ENCODE peak calls at places on chromosomes 5 and 9, in four cellular contexts. O is erythroblast, Q is A549, Y is uterus. J is an unnamed sample.

GRCh38 chr5:138763037-138763778 is 10.0 kb downstream of the CTNNA1 start:
- DNase-seq in O (no peak), Y (no peak), Q (no peak), J (no peak)

GRCh38 chr5:59709346-59709821 is 184.1 kb downstream of the PDE4D start:
- DNase-seq in Y (no peak), O (no peak), Q (no peak), J (no peak)

GRCh38 chr5:80192507-80193241 is 63.2 kb downstream of the SERINC5 start:
- DNase-seq in O (no peak), Q (no peak), Y (peak), J (no peak)

GRCh38 chr9:128121466-128121810 is 6.1 kb downstream of the PTGES2 start:
- DNase-seq in Y (no peak), Q (no peak), O (no peak), J (no peak)

GRCh38 chr9:112437406-112437805 is 49.2 kb upstream of the KIAA1958 start:
- DNase-seq in Y (no peak), O (no peak), Q (no peak), J (no peak)

GRCh38 chr9:93601666-93602065 is 25.3 kb downstream of the PHF2 start:
- DNase-seq in Y (no peak), O (no peak), Q (no peak), J (no peak)

GRCh38 chr5:43017438-43017820 is 22.7 kb downstream of the ANXA2R start:
- DNase-seq in Q (no peak), O (peak), Y (no peak), J (no peak)

GRCh38 chr5:179153921-179154345 is 93.8 kb downstream of the ZNF354C start:
- DNase-seq in Y (no peak), Q (no peak), O (no peak), J (no peak)

GRCh38 chr5:14081791-14082190 is 61.4 kb upstream of the TRIO start:
- DNase-seq in Q (no peak), Y (no peak), O (no peak), J (no peak)

GRCh38 chr9:115008536-115008935 is 78.1 kb upstream of the TNFSF8 start:
- DNase-seq in O (no peak), Y (no peak), Q (peak), J (peak)

GRCh38 chr5:140282266-140282665 is 20.6 kb downstream of the PFDN1 start:
- DNase-seq in O (no peak), Q (no peak), Y (no peak), J (no peak)

GRCh38 chr9:114289571-114290481 is 33.1 kb upstream of the ORM1 start:
- DNase-seq in Y (peak), O (no peak), Q (no peak), J (no peak)

GRCh38 chr5:33343661-33344327 is 97.0 kb upstream of the TARS1 start:
- DNase-seq in O (no peak), Q (no peak), Y (no peak), J (peak)

GRCh38 chr5:132464155-132464939 is 26.2 kb downstream of the IRF1 start:
- DNase-seq in O (peak), Q (no peak), Y (peak), J (no peak)

GRCh38 chr9:137114613-137115393 is at the start of gene DPP7:
- DNase-seq in O (peak), Q (peak), Y (peak), J (peak)

GRCh38 chr9:28179893-28180292 is 606.6 kb upstream of the C9orf72 start:
- DNase-seq in Q (no peak), O (no peak), Y (no peak), J (no peak)

GRCh38 chr9:129676970-129677369 is 11.5 kb downstream of the PRRX2 start:
- DNase-seq in Y (no peak), O (no peak), Q (no peak), J (no peak)

GRCh38 chr9:135215571-135216161 is 128.2 kb downstream of the OLFM1 start:
- DNase-seq in O (no peak), Y (no peak), Q (no peak), J (no peak)

GRCh38 chr5:155870636-155871035 is 456.3 kb upstream of the SGCD start:
- DNase-seq in Q (no peak), O (no peak), Y (no peak), J (no peak)

GRCh38 chr9:93290495-93291434 is 106.8 kb downstream of the WNK2 start:
- DNase-seq in O (no peak), Y (no peak), Q (no peak), J (no peak)

GRCh38 chr5:83222906-83223305 is 145.6 kb downstream of the XRCC4 start:
- DNase-seq in Y (no peak), O (no peak), Q (no peak), J (no peak)

GRCh38 chr5:123554601-123555000 is 42.6 kb downstream of the CSNK1G3 start:
- DNase-seq in O (no peak), Q (no peak), Y (no peak), J (no peak)

GRCh38 chr5:173454381-173454763 is 126.2 kb upstream of the STC2 start:
- DNase-seq in O (no peak), Y (no peak), Q (peak), J (no peak)

GRCh38 chr9:24582363-24583126 is 36.8 kb upstream of the IZUMO3 start:
- DNase-seq in Q (no peak), Y (no peak), O (no peak), J (no peak)

GRCh38 chr5:139649082-139649991 is 1.2 kb downstream of the CXXC5 start:
- DNase-seq in Y (no peak), O (peak), Q (no peak), J (no peak)

GRCh38 chr5:37533851-37534250 is 154.7 kb downstream of the WDR70 start:
- DNase-seq in Y (no peak), O (no peak), Q (no peak), J (peak)

GRCh38 chr9:97563458-97564135 is 62.1 kb downstream of the TMOD1 start:
- DNase-seq in Y (no peak), Q (no peak), O (no peak), J (no peak)
- TF ChIP-seq POLR2A in Y (no peak), Q (no peak), O (no peak), J (no peak)

DNA sequence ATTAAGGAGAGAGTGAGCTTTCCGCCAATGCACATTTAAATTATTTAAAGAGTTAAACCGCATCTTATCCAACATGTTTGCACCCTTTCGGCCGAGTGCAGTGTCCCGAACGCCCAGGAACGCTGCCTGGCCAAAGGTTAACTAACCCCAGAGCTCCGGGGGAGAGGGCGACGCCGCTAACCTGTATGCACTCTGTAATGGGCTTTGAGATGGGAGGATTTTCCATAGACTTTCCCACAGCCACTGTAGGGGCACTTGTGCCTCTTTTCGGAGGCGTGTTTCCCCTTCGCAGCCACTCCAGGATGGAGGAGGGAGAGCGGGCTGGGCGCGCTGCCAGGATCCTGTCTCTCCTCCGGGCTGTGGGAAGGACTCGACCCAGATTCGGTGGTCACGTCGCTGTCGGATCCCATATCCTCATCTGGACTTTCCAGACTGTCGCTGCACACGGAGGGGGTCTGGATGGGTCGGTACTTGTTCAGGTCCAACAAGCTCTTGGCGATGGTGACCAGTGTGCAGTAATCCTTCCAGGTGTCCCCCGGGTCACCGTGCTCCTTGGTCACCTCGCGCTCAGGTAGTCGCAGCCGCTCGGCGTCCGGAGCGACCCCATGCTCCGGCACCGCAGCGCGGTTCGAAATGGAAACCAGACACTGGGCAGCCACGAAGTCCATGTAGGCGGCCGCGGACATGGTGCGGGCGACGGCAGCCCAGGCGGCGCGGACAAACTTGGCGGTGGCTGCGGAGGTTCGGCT is 1.6 kb downstream of the KLF9 start:
- DNase-seq in Y (peak), O (peak), Q (peak), J (peak)
- TF ChIP-seq POLR2A in Y (no peak), O (peak), Q (no peak), J (no peak)

GRCh38 chr5:134371834-134372340 is 518 bp downstream of the UBE2B start:
- DNase-seq in Q (peak), O (peak), Y (no peak), J (peak)
- TF ChIP-seq POLR2A in Q (no peak), O (no peak), Y (no peak), J (peak)

DNA sequence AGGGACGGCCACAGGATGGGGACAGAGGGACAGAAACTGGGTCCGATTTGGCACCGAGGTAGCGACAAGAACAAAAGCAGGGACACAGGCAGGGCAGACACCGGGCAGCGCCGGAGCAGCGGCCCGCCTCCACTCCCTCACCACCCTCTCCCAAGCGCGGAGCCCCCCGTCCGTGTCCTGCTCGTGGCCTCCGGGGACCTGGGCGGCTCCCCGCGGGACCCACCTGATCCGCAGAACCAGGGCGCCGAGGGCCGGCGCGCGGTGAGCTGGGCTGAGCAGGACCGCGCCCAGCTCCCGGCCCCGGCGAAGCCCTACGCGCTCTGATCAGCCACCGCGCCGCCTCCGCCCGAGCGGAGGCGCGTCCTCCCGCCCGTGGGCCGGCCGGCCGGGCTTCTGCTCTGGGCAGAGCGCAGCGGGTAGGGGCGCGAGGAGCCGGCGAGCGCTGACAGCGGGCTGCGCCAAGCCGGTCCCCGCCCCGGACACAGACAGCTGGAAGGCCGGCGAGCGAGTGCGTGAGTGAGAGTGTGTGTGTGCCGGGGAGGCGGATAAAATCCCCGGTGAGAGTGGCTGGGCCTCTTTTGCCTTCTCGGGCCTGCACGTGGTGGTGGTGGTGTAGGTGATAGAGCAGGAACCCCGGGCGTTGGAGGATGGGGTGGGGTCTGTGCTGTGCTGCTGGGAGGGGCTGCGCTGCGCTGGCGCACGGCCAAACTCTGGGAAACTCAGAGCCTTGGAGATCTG is at the start of gene GGTA1:
- DNase-seq in Y (peak), Q (peak), O (peak), J (peak)
- TF ChIP-seq POLR2A in Y (peak), Q (no peak), O (no peak), J (no peak)

GRCh38 chr9:35489313-35490154 is at the start of gene RUSC2:
- DNase-seq in Y (peak), O (peak), Q (peak), J (no peak)
- TF ChIP-seq POLR2A in Y (peak), O (no peak), Q (peak), J (peak)